ENCODE peak calls at places on chromosomes 16 and 17, in seven cellular contexts. I is tibial artery, B is mucosa of descending colon, T is psoas muscle, H is left lung, O is HepG2, M is upper lobe of left lung. A is an unnamed sample. For H3K4me1, the result is how much of the 10 kb centered on the place peaks cover.

GRCh38 chr16:77434365-77435239 is at the start of gene ADAMTS18:
- DNase-seq in I (no peak), B (no peak), T (no peak), H (peak), O (no peak), M (peak), A (no peak)

GRCh38 chr16:86577314-86577971 is 906 bp upstream of the FOXL1 start:
- DNase-seq in I (no peak), B (no peak), T (no peak), H (no peak), O (no peak), M (no peak), A (no peak)

GRCh38 chr17:6549384-6550036 is 6.8 kb downstream of the PITPNM3 start:
- DNase-seq in I (no peak), B (peak), T (no peak), H (peak), O (no peak), M (no peak), A (no peak)

GRCh38 chr17:38628441-38628840 is 22.7 kb upstream of the SRCIN1 start:
- DNase-seq in I (no peak), B (no peak), T (no peak), H (no peak), O (peak), M (no peak), A (no peak)

GRCh38 chr17:73011016-73011486 is 81.4 kb downstream of the SLC39A11 start:
- DNase-seq in I (no peak), B (peak), T (no peak), H (peak), O (no peak), M (no peak), A (no peak)

GRCh38 chr17:37541880-37542675 is 52.4 kb downstream of the DUSP14 start:
- DNase-seq in I (no peak), B (no peak), T (no peak), H (peak), O (no peak), M (no peak), A (no peak)

GRCh38 chr16:48317614-48318013 is 67.6 kb downstream of the SIAH1 start:
- DNase-seq in I (no peak), B (no peak), T (no peak), H (no peak), O (no peak), M (no peak), A (no peak)

GRCh38 chr17:20009052-20009301 is 182 bp upstream of the SPECC1 start:
- DNase-seq in I (no peak), B (no peak), T (no peak), H (no peak), O (no peak), M (no peak), A (no peak)

GRCh38 chr17:12739500-12739899 is 49.8 kb upstream of the ARHGAP44 start:
- DNase-seq in I (no peak), B (no peak), T (no peak), H (no peak), O (no peak), M (no peak), A (no peak)

GRCh38 chr16:9406039-9406438 is 314.6 kb downstream of the HAPSTR1 start:
- DNase-seq in I (no peak), B (no peak), T (no peak), H (no peak), O (no peak), M (no peak), A (no peak)

GRCh38 chr17:78154903-78155811 is 9.0 kb downstream of the C17orf99 start:
- DNase-seq in I (no peak), B (no peak), T (no peak), H (no peak), O (no peak), M (no peak), A (no peak)

GRCh38 chr17:63309021-63309420 is 137.1 kb downstream of the CYB561 start:
- DNase-seq in I (no peak), B (no peak), T (no peak), H (no peak), O (no peak), M (no peak), A (no peak)

GRCh38 chr17:42135664-42136653 is 13.4 kb downstream of the HSPB9 start:
- DNase-seq in I (peak), B (peak), T (no peak), H (peak), O (peak), M (no peak), A (no peak)

GRCh38 chr17:44363613-44364159 is at the start of gene FAM171A2:
- DNase-seq in I (no peak), B (peak), T (peak), H (peak), O (no peak), M (peak), A (peak)

GRCh38 chr16:87435399-87436224 is 43.5 kb downstream of the MAP1LC3B start:
- DNase-seq in I (peak), B (peak), T (no peak), H (no peak), O (no peak), M (peak), A (no peak)

GRCh38 chr16:67278773-67279295 is 498 bp upstream of the PLEKHG4 start:
- DNase-seq in I (no peak), B (no peak), T (peak), H (no peak), O (no peak), M (no peak), A (peak)

GRCh38 chr16:63612462-63613227 is 1509.2 kb downstream of the CDH11 start:
- DNase-seq in I (no peak), B (no peak), T (no peak), H (no peak), O (no peak), M (no peak), A (no peak)

GRCh38 chr17:80263253-80264047 is 2.8 kb downstream of the RNF213 start:
- DNase-seq in I (peak), B (peak), T (peak), H (peak), O (peak), M (no peak), A (peak)
- H3K4me3 ChIP-seq in I (peak), B (no peak), T (peak), H (peak), O (peak), M (peak), A (peak)

DNA sequence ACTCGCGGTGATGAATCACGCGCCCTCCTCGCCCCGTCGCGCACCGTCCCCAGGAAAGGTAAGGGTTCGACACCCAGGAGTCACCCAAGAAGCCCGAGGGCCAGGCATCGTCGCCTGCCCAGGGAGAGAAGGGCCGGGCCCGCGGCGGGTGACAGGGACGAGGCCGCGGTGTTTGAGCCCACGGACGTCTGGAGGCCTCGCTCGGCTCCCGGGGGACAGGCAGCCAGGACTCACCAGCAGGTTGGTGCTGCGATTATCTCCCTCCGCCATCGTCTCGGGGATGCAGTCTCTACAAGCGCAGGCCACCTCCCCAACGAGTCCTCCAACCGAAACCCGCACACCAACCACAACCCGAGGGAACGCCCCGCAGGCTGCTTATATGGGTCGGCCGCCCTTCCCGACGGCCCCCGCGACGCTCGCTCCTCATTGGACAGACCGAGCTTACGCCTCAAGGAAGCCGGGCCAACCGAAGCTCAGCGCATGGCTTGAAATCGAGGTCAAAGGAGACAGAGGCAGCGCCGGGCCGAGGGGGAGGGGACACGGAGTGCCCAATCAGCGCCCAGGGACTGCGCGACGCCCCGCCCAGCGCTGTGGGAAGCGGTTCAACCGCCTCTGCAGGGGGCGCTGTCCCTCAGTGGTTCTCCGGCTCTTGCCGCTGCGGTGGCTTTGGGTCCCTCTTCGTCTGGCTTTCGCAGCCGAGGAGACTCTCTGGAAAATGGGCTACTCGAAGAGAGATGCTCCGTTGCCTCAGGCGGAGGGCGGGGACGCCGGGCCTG is at the start of gene ARL6IP1:
- DNase-seq in I (peak), B (peak), T (peak), H (peak), O (peak), M (peak), A (peak)
- H3K4me1 ChIP-seq in I (under half), B (under half), T (under half), H (under half), O (half or more), M (under half), A (under half)

GRCh38 chr17:18185391-18185790 is 1.8 kb downstream of the ALKBH5 start:
- DNase-seq in I (no peak), B (no peak), T (no peak), H (no peak), O (no peak), M (no peak), A (no peak)

GRCh38 chr17:18184143-18185007 is 747 bp downstream of the ALKBH5 start:
- DNase-seq in I (peak), B (peak), T (peak), H (peak), O (no peak), M (peak), A (peak)

GRCh38 chr17:18186271-18186982 is 2.8 kb downstream of the ALKBH5 start:
- DNase-seq in I (no peak), B (no peak), T (no peak), H (peak), O (no peak), M (no peak), A (no peak)

GRCh38 chr17:18187226-18187625 is 3.6 kb downstream of the ALKBH5 start:
- DNase-seq in I (no peak), B (no peak), T (no peak), H (peak), O (peak), M (no peak), A (no peak)

DNA sequence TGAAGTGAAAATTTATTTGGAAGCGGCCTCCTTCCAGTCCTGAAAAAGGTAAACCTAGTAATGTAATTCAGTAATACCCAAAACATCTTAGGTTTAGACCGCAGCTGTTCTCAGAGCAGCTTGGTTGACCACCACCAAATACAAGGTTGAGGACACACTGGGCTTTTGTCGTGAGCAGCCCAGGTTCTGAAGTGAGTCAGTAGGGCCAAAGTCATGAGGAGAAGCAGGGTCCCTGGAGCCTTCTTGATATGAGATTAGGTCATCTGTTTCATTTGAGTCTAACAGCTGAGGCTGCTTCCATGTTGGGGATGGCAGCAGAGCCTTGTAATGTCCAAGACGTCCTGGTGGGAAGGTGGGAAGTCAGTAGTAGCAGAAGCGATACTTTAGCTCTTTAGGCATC is 2.2 kb downstream of the ALKBH5 start:
- DNase-seq in I (peak), B (no peak), T (no peak), H (no peak), O (no peak), M (no peak), A (no peak)
- H3K4me3 ChIP-seq in I (peak), B (no peak), T (peak), H (peak), O (peak), M (peak), A (peak)

DNA sequence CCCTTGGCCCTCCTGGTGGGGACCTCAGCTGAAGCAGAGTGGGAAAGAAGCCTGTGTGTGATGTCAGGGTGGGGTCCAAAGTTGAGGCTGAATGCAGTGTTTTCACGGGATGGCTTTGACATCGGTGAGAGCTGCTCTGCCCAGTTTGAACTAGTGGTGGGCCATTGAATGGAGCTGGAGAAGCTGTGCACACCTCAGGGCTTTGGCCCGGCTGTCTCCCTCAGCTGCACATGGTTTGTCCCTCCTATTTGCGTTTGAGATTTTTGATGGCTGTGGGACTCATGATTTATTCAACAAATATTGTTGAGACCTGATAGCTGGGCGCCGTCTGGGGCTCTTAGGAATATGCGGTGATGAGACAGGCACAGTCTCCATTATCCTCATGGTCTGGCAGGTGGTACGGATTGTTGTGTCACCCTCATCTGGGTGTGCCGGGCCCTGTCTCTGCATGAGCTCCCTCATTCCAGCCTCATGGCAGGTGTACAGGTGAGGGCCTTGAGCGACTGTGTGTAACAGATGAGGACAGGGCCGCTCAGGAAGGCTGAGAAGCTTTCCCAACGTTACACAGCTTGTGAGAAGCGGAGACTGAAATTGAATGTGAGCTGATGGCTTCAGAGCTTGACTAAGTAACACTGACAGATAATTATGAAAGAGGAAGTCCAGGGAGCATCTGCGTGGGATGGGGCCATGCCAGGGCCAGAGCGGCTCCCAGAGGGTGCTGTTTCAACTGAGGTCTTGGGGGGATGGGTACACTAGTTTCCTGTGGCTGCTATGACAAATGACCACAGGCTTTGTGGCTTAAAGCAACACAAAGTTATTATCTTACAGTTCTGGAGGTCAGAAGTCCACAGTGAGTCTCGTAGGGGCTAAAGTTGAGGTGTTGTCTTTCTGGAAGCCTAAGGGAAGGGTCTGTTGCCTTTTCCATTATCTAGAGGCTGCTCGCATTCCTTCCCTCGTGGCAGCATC is 36.5 kb downstream of the CMIP start:
- DNase-seq in I (peak), B (no peak), T (peak), H (peak), O (peak), M (no peak), A (no peak)
- H3K4me1 ChIP-seq in I (under half), B (under half), T (under half), H (under half), O (half or more), M (half or more), A (half or more)

DNA sequence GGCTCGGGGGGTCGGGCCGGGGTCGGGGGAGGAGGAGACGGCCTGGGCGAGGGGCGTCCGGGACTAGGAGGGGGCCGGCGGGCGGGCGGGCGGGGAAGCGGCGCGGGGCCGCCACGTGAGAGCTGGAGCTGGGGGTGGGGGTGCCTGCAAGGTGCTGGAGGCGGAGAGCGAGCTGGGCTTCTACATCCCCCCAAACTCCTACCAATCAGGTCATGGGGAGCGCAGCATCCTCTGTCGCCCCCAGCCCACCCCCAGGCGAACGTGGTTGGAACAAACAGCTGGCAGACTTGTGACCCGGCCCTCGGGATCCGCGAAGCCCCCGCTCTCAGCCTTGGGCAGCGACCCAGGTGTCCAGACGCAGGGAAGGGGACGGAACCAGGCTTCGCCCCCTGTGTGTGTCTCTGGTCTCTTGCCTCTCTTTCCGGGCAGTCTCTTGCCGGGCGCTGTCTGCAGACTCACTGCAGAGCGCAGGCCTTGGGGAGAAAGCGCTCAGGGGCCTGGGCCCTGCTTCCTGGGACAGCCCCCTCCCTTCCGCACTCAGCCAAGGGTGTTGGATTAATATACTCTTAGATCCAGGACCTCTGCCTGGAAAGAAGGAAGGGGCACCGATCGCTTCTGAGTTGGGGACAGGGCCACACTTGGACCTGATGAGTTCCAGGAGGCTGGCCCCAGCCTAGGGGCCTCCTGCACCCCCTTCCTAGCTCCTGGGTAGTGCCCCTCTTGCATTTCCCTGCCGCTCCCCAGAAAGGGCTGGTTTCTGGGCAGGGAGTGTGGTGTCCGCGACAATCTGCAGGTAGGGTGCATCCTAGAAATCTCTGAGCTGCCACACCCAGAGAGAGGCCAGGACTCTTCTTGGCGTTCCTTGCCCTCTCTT is 730 bp downstream of the RASL10B start:
- DNase-seq in I (no peak), B (no peak), T (no peak), H (no peak), O (no peak), M (peak), A (no peak)
- H3K4me3 ChIP-seq in I (peak), B (no peak), T (peak), H (peak), O (peak), M (peak), A (no peak)

GRCh38 chr16:11914759-11915643 is 755 bp downstream of the GSPT1 start:
- DNase-seq in I (peak), B (peak), T (peak), H (peak), O (no peak), M (peak), A (peak)
- H3K4me1 ChIP-seq in I (under half), B (under half), T (under half), H (under half), O (half or more), M (under half), A (under half)

GRCh38 chr17:47982091-47982617 is 11.2 kb downstream of the CDK5RAP3 start:
- DNase-seq in I (no peak), B (no peak), T (no peak), H (no peak), O (no peak), M (no peak), A (no peak)

GRCh38 chr17:47982645-47983440 is 11.9 kb downstream of the CDK5RAP3 start:
- DNase-seq in I (no peak), B (no peak), T (no peak), H (no peak), O (no peak), M (no peak), A (no peak)

GRCh38 chr17:47981462-47981861 is 10.5 kb downstream of the CDK5RAP3 start:
- DNase-seq in I (no peak), B (no peak), T (no peak), H (no peak), O (no peak), M (no peak), A (no peak)

GRCh38 chr17:47986520-47986919 is 15.6 kb downstream of the CDK5RAP3 start:
- DNase-seq in I (no peak), B (no peak), T (no peak), H (no peak), O (no peak), M (no peak), A (no peak)

DNA sequence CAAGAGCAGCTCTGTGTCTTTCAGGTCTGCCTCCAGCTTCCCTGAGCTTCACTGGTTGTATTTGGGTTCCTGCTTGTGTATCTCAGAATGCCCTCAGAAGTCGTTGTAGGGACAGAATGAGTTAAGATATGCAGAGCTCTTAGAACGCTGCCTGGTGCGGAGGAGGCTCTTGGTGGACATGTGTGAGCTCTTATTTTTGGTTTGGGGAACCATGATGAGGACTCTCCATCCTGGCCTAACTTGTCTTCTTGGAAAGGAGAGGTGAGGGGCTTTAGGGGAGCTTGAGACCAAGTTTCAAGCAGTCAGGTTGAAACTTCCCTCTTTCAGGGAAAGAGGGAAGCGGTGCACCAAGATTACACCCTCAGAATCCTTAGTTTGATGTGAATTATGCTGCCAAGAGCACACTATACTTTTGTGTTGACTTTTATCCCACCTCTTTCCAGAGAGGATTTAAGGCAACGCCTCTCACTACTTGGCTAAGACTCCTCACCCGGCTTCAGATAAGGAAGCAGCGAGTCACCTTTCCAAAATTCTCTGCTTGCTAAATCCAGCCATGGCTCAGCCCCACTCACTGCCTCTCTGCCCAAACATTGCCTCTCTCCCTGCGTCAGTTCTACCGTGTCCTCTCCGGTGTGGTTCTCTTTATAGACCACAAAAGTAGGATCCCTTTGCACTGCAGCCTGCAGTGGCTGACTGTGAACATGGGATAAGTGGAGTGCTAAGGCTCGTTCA is 12.7 kb downstream of the CDK5RAP3 start:
- DNase-seq in I (no peak), B (no peak), T (no peak), H (no peak), O (no peak), M (no peak), A (no peak)
- H3K4me3 ChIP-seq in I (no peak), B (no peak), T (no peak), H (no peak), O (no peak), M (no peak), A (no peak)

GRCh38 chr16:55255890-55256289 is 68.1 kb upstream of the IRX6 start:
- DNase-seq in I (no peak), B (no peak), T (no peak), H (no peak), O (no peak), M (no peak), A (no peak)
- H3K4me1 ChIP-seq in I (under half), B (under half), T (under half), H (under half), O (under half), M (under half), A (under half)

GRCh38 chr16:85557976-85558589 is 55.0 kb upstream of the GSE1 start:
- DNase-seq in I (no peak), B (peak), T (no peak), H (peak), O (no peak), M (no peak), A (peak)
- H3K4me3 ChIP-seq in I (peak), B (no peak), T (peak), H (peak), O (peak), M (peak), A (peak)